ENCODE peak calls at places on chromosomes 13 and 19, in five cellular contexts. U, E, P, I and V are unnamed samples.

GRCh38 chr13:51849145-51850101 is 4.4 kb upstream of the TMEM272 start:
- DNase-seq in U (peak; percentile 24), E (no peak), P (peak; percentile 75), I (peak; percentile 95), V (peak; percentile 90)

GRCh38 chr13:113928701-113929627 is 44.9 kb downstream of the C13orf46 start:
- DNase-seq in U (no peak), E (no peak), P (no peak), I (peak; percentile 49), V (no peak)

GRCh38 chr19:52398091-52398461 is 427 bp downstream of the ZNF528 start:
- DNase-seq in U (no peak), E (no peak), P (no peak), I (peak; percentile 51), V (no peak)

GRCh38 chr13:90594694-90595093 is 752.8 kb upstream of the MIR17HG start:
- DNase-seq in U (no peak), E (no peak), P (no peak), I (no peak), V (peak; percentile 60)

GRCh38 chr19:29526730-29527499 is 1.1 kb downstream of the VSTM2B start:
- DNase-seq in U (no peak), E (no peak), P (no peak), I (peak; percentile 74), V (peak; percentile 32)

GRCh38 chr19:58020129-58020528 is 13.7 kb upstream of the ZSCAN1 start:
- DNase-seq in U (no peak), E (no peak), P (no peak), I (no peak), V (no peak)

GRCh38 chr19:39430675-39431593 is 4.8 kb downstream of the RPS16 start:
- DNase-seq in U (peak; percentile 97), E (peak; percentile 86), P (peak; percentile 80), I (peak; percentile 80), V (peak; percentile 81)

GRCh38 chr13:21033224-21033855 is 28.0 kb downstream of the LATS2 start:
- DNase-seq in U (no peak), E (no peak), P (no peak), I (peak; percentile 33), V (peak; percentile 22)

GRCh38 chr13:73741111-73741510 is 393.1 kb downstream of the KLF12 start:
- DNase-seq in U (no peak), E (no peak), P (no peak), I (peak; percentile 55), V (peak; percentile 14)

GRCh38 chr19:33226550-33227241 is 1.0 kb upstream of the SLC7A10 start:
- DNase-seq in U (no peak), E (no peak), P (no peak), I (peak; percentile 93), V (peak; percentile 82)

GRCh38 chr19:49408816-49409440 is 14.3 kb downstream of the PTH2 start:
- DNase-seq in U (no peak), E (no peak), P (peak; percentile 66), I (no peak), V (no peak)

GRCh38 chr13:79406597-79406908 is 498 bp upstream of the RBM26 start:
- DNase-seq in U (no peak), E (no peak), P (no peak), I (no peak), V (no peak)

GRCh38 chr19:17658666-17659065 is 29.5 kb downstream of the UNC13A start:
- DNase-seq in U (no peak), E (no peak), P (no peak), I (no peak), V (no peak)

GRCh38 chr13:113625965-113626661 is 31.9 kb downstream of the ATP4B start:
- DNase-seq in U (no peak), E (no peak), P (no peak), I (no peak), V (peak; percentile 7)

GRCh38 chr13:25977216-25977615 is 74.6 kb downstream of the SHISA2 start:
- DNase-seq in U (no peak), E (no peak), P (no peak), I (peak; percentile 93), V (peak; percentile 97)

GRCh38 chr13:112859817-112860190 is 109.2 kb upstream of the MCF2L start:
- DNase-seq in U (no peak), E (no peak), P (peak; percentile 70), I (peak; percentile 40), V (peak; percentile 10)

GRCh38 chr19:38095411-38096308 is 128.4 kb downstream of the DPF1 start:
- DNase-seq in U (peak; percentile 40), E (peak; percentile 66), P (peak; percentile 80), I (peak; percentile 94), V (peak; percentile 82)

GRCh38 chr13:40087021-40088002 is 431.9 kb downstream of the COG6 start:
- DNase-seq in U (no peak), E (no peak), P (no peak), I (peak; percentile 52), V (no peak)

GRCh38 chr19:33286899-33287298 is 15.4 kb downstream of the CEBPA start:
- DNase-seq in U (no peak), E (no peak), P (no peak), I (no peak), V (no peak)

GRCh38 chr19:8611391-8611883 is 922 bp upstream of the ADAMTS10 start:
- DNase-seq in U (no peak), E (no peak), P (no peak), I (peak; percentile 57), V (peak; percentile 38)

GRCh38 chr19:4814625-4815425 is 16.7 kb downstream of the TICAM1 start:
- DNase-seq in U (no peak), E (no peak), P (no peak), I (no peak), V (no peak)

GRCh38 chr19:18089726-18090125 is 3.0 kb upstream of the IL12RB1 start:
- DNase-seq in U (no peak), E (no peak), P (no peak), I (no peak), V (no peak)

GRCh38 chr19:48752511-48753365 is at the start of gene FUT1:
- DNase-seq in U (peak; percentile 89), E (peak; percentile 69), P (no peak), I (peak; percentile 98), V (peak; percentile 94)

GRCh38 chr13:79936368-79937136 is 404.4 kb downstream of the SPRY2 start:
- DNase-seq in U (no peak), E (peak; percentile 2), P (no peak), I (no peak), V (peak; percentile 37)

GRCh38 chr13:41891119-41891518 is 69.8 kb downstream of the VWA8 start:
- DNase-seq in U (no peak), E (no peak), P (no peak), I (no peak), V (no peak)

GRCh38 chr13:102901056-102901455 is 55.2 kb downstream of the ERCC5 start:
- DNase-seq in U (no peak), E (no peak), P (no peak), I (no peak), V (no peak)

GRCh38 chr19:3359850-3360493 is 6.4 kb upstream of the NFIC start:
- DNase-seq in U (no peak), E (no peak), P (peak; percentile 68), I (peak; percentile 63), V (no peak)

GRCh38 chr19:45382426-45382825 is 12.1 kb upstream of the ERCC2 start:
- DNase-seq in U (no peak), E (no peak), P (no peak), I (no peak), V (no peak)

GRCh38 chr19:12668937-12669271 is 2.3 kb downstream of the WDR83 start:
- DNase-seq in U (no peak), E (peak; percentile 39), P (peak; percentile 87), I (no peak), V (peak; percentile 43)

GRCh38 chr19:53958168-53958571 is 4.6 kb upstream of the CACNG8 start:
- DNase-seq in U (no peak), E (no peak), P (no peak), I (peak; percentile 83), V (peak; percentile 83)

GRCh38 chr13:106372199-106373160 is 163.0 kb downstream of the EFNB2 start:
- DNase-seq in U (no peak), E (no peak), P (no peak), I (no peak), V (no peak)

GRCh38 chr19:14006766-14007562 is 844 bp upstream of the RFX1 start:
- DNase-seq in U (no peak), E (peak; percentile 62), P (peak; percentile 59), I (peak; percentile 96), V (no peak)

GRCh38 chr13:27979001-27979643 is 9.4 kb downstream of the URAD start:
- DNase-seq in U (no peak), E (no peak), P (no peak), I (peak; percentile 61), V (no peak)
- H3K9ac ChIP-seq in U (no peak overlapping the region), E (no peak overlapping the region), P (no peak overlapping the region), I (no peak overlapping the region), V (no peak overlapping the region)

GRCh38 chr13:29903524-29903923 is 53.1 kb upstream of the UBL3 start:
- DNase-seq in U (no peak), E (no peak), P (no peak), I (no peak), V (no peak)

GRCh38 chr13:29906432-29907011 is 56.1 kb upstream of the UBL3 start:
- DNase-seq in U (no peak), E (no peak), P (no peak), I (no peak), V (no peak)

GRCh38 chr13:29902632-29903305 is 52.4 kb upstream of the UBL3 start:
- DNase-seq in U (no peak), E (no peak), P (no peak), I (no peak), V (no peak)

GRCh38 chr13:29905845-29906244 is 55.4 kb upstream of the UBL3 start:
- DNase-seq in U (no peak), E (peak; percentile 35), P (no peak), I (no peak), V (no peak)

GRCh38 chr13:29901714-29902631 is 51.6 kb upstream of the UBL3 start:
- DNase-seq in U (no peak), E (peak; percentile 88), P (no peak), I (no peak), V (peak; percentile 52)
- H3K4me1 ChIP-seq in U (peaks cover 8% of the 10 kb centered on the region), E (peaks cover 5% of the 10 kb centered on the region), P (no peaks in the 10 kb centered on the region), I (no peaks in the 10 kb centered on the region), V (peaks cover 2% of the 10 kb centered on the region)

DNA sequence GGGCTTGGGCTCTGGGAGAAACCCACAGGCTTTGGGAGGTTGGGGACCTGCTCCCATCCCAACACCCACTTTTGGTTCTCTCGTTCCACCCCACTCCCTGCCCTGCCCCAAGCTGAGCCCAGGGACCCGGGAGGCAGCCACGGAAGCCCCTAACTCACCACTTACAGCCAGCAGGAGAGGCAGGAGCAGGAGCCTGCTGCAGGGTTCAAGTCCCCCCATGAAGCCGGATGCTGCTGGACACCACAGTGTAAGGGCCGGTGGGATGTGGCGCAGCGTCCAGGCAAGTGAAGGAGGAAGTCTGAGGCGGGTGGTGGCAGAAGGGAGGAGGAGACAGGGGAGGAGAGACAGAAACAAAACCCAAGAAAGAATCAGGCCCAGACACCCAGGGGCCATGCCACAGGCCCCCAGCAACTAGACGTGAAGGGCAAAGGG is at the start of gene TYROBP:
- DNase-seq in U (no peak), E (no peak), P (peak; percentile 5), I (no peak), V (no peak)
- H3K9ac ChIP-seq in U (no peak within 1 kb of the TSS), E (no peak within 1 kb of the TSS), P (no peak within 1 kb of the TSS), I (no peak within 1 kb of the TSS), V (no peak within 1 kb of the TSS)

DNA sequence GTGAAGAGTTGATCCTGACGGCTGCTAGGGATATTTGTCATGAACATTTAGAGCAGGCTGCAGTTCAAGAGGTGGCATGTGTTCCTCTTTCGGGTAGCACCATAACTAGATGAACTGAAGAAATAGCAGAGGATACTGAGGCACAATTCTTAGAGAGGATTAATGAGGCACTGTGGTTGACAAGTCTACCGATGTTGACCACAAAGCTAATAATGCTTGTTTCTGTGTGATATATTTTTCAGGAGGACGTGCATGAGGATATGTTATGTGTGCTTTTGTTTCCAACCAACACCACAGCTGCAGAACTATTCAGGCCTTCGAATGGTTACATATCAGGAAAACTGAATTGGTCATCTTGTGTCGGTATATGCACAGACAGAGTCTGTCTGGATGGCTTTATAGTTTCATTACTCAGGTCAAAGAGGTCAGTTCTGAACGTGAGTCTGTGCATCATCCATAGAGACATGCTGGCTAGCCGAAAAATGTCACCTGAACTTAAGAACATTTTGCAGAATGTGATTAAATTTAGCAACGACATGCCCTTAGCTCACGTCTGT is 210.1 kb upstream of the IRS2 start:
- DNase-seq in U (no peak), E (no peak), P (no peak), I (no peak), V (no peak)
- H3K4me1 ChIP-seq in U (peaks cover 1% of the 10 kb centered on the region), E (peaks cover 13% of the 10 kb centered on the region), P (no peaks in the 10 kb centered on the region), I (no peaks in the 10 kb centered on the region), V (no peaks in the 10 kb centered on the region)